ENCODE peak calls at places on chromosome 2, in five cellular contexts. One of them, this sample, is unnamed.

GRCh38 chr2:231012471-231012870 is 16.6 kb downstream of the SPATA3 start:
- DNase-seq in IMR-90: no peak
- DNase-seq in stomach: no peak
- DNase-seq in CD8-positive, alpha-beta T cell: no peak
- DNase-seq in lung: no peak
- DNase-seq in this sample: no peak

GRCh38 chr2:226308981-226309380 is 490.6 kb downstream of the IRS1 start:
- DNase-seq in IMR-90: peak
- DNase-seq in stomach: no peak
- DNase-seq in CD8-positive, alpha-beta T cell: no peak
- DNase-seq in lung: no peak
- DNase-seq in this sample: no peak

GRCh38 chr2:160419776-160420521 is 73.7 kb downstream of the RBMS1 start:
- DNase-seq in IMR-90: peak
- DNase-seq in stomach: no peak
- DNase-seq in CD8-positive, alpha-beta T cell: no peak
- DNase-seq in lung: no peak
- DNase-seq in this sample: no peak

GRCh38 chr2:16900405-16901025 is 234.9 kb upstream of the CYRIA start:
- DNase-seq in IMR-90: no peak
- DNase-seq in stomach: peak
- DNase-seq in CD8-positive, alpha-beta T cell: no peak
- DNase-seq in lung: no peak
- DNase-seq in this sample: no peak

GRCh38 chr2:44351088-44351487 is 10.2 kb downstream of the PREPL start:
- DNase-seq in IMR-90: peak
- DNase-seq in stomach: no peak
- DNase-seq in CD8-positive, alpha-beta T cell: no peak
- DNase-seq in lung: no peak
- DNase-seq in this sample: no peak

GRCh38 chr2:85302106-85302505 is 25.7 kb downstream of the TGOLN2 start:
- DNase-seq in IMR-90: peak
- DNase-seq in stomach: no peak
- DNase-seq in CD8-positive, alpha-beta T cell: no peak
- DNase-seq in lung: no peak
- DNase-seq in this sample: no peak

GRCh38 chr2:26279886-26280285 is 35.1 kb downstream of the HADHB start:
- DNase-seq in IMR-90: no peak
- DNase-seq in stomach: no peak
- DNase-seq in CD8-positive, alpha-beta T cell: no peak
- DNase-seq in lung: no peak
- DNase-seq in this sample: no peak

GRCh38 chr2:42196403-42197267 is 27.5 kb downstream of the EML4 start:
- DNase-seq in IMR-90: peak
- DNase-seq in stomach: peak
- DNase-seq in CD8-positive, alpha-beta T cell: peak
- DNase-seq in lung: peak
- DNase-seq in this sample: peak

GRCh38 chr2:53770264-53770663 is 2.7 kb downstream of the CHAC2 start:
- DNase-seq in IMR-90: no peak
- DNase-seq in stomach: no peak
- DNase-seq in CD8-positive, alpha-beta T cell: no peak
- DNase-seq in lung: no peak
- DNase-seq in this sample: no peak

GRCh38 chr2:53769318-53769945 is 1.8 kb downstream of the CHAC2 start:
- DNase-seq in IMR-90: no peak
- DNase-seq in stomach: no peak
- DNase-seq in CD8-positive, alpha-beta T cell: no peak
- DNase-seq in lung: no peak
- DNase-seq in this sample: no peak

GRCh38 chr2:53768233-53768542 is 584 bp downstream of the CHAC2 start:
- DNase-seq in IMR-90: no peak
- DNase-seq in stomach: no peak
- DNase-seq in CD8-positive, alpha-beta T cell: no peak
- DNase-seq in lung: no peak
- DNase-seq in this sample: peak

GRCh38 chr2:53765749-53766148 is 1.9 kb upstream of the CHAC2 start:
- DNase-seq in IMR-90: no peak
- DNase-seq in stomach: no peak
- DNase-seq in CD8-positive, alpha-beta T cell: no peak
- DNase-seq in lung: no peak
- DNase-seq in this sample: no peak

GRCh38 chr2:53767405-53768232 is at the start of gene CHAC2:
- DNase-seq in IMR-90: peak
- DNase-seq in stomach: peak
- DNase-seq in CD8-positive, alpha-beta T cell: peak
- DNase-seq in lung: peak
- DNase-seq in this sample: peak
- H3K4me3 ChIP-seq in IMR-90: peak
- H3K4me3 ChIP-seq in stomach: peak
- H3K4me3 ChIP-seq in CD8-positive, alpha-beta T cell: peak
- H3K4me3 ChIP-seq in lung: peak
- H3K4me3 ChIP-seq in this sample: peak

GRCh38 chr2:74745766-74746165 is 88.2 kb upstream of the HK2 start:
- DNase-seq in IMR-90: no peak
- DNase-seq in stomach: no peak
- DNase-seq in CD8-positive, alpha-beta T cell: no peak
- DNase-seq in lung: no peak
- DNase-seq in this sample: no peak
- H3K27ac ChIP-seq in IMR-90: no peak
- H3K27ac ChIP-seq in stomach: no peak
- H3K27ac ChIP-seq in CD8-positive, alpha-beta T cell: no peak
- H3K27ac ChIP-seq in lung: no peak
- H3K27ac ChIP-seq in this sample: no peak

DNA sequence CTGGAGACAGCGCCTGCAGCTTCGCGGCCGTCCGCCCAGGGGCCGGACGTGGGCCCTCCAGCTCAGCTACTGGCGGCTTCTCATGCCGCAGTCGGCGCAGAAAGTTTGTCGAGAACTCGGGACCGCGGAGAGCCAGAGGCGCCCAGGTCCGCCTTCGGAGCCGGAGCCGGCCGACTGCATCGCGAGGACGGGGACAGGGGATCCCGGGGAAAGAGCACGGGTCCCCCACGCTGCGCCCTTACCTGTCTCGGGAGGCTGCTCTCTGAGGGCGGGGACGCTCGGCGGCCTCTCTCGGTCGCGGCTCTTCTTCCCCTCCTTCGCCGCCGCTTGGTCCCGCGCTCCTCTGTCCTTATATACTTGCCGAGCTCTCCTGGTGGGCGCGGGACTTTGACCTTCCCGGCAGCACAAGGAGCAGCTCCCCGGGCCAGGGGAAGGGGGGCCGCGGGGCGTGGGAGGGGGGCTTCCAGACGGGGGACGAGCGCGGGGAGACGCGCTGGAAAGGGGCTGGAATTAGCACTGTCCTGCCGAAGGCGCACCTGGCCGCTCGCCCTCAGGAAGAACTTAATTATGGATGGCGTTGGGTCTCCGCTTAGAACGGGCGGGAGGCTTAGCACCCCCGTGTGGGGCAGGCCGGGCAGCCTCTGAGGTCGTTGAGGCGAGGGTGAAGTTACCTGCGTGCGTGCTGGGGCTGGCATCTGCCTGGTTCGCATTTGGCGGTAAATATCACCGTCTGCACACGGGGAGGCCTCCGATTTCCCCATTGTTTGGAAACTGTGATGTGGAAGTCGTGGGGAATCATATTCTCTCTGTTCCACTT is at the start of gene POMC:
- DNase-seq in IMR-90: peak
- DNase-seq in stomach: peak
- DNase-seq in CD8-positive, alpha-beta T cell: peak
- DNase-seq in lung: no peak
- DNase-seq in this sample: peak
- H3K4me3 ChIP-seq in IMR-90: peak
- H3K4me3 ChIP-seq in stomach: peak
- H3K4me3 ChIP-seq in CD8-positive, alpha-beta T cell: peak
- H3K4me3 ChIP-seq in lung: no peak
- H3K4me3 ChIP-seq in this sample: peak

DNA sequence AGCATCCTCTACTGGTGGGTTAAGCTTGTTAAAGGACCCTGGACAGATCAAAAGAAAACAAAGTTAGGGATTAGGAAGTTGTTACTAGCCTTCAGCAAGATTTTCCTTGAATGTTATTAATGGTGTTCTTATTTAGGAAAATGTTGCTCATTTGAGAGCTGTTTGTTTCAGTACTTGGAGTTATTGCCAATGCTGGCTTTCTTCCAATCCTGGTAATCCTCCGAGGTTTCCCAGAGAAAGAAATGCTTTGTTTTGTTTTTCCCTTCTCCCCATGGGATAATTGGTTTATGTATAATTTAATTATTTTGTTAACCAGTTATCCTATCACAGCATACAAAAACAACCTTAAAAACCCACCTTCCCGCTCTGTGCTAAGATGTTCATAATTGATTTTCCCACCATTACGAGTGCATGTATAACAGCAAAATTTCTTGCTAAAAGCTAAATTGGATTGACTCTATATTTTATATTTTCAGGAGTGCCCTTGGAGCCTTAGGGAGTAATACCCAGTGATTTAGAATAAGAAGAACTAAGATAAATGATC is 79.8 kb downstream of the MGAT5 start:
- DNase-seq in IMR-90: no peak
- DNase-seq in stomach: no peak
- DNase-seq in CD8-positive, alpha-beta T cell: no peak
- DNase-seq in lung: no peak
- DNase-seq in this sample: no peak
- H3K27ac ChIP-seq in IMR-90: no peak
- H3K27ac ChIP-seq in stomach: no peak
- H3K27ac ChIP-seq in CD8-positive, alpha-beta T cell: no peak
- H3K27ac ChIP-seq in lung: no peak
- H3K27ac ChIP-seq in this sample: no peak

DNA sequence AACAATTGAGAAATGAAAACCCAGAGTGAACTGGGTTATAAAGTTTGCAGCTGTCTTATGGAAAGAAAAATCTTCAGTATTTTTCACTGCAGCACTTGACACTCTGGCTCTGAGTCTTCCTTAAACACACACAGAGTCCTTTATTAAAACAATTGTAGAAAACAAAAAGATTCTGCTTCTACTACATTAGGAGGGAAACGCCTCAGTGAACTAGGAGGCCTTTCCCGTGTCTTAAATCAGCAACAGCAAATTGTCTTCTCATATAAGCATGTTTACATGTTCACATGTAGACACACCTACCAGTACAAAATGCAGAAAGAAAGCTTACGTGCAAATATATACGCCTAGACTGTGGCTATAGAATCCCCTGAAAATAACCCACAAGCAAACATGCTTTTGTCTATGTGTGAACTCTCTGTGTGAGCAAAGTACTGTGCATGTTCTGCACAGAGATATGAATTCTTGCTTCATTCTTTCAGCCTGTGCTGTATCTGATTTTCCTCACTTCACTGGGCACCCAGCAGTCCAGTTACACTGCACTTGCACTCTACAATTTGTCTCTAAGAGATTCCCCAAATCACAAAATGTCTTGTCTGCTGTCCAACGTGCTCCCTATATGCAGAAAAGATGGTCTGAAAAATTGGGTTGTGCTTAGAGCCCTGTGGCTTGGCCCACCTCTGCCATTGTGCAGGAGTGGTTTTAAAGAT is 24.5 kb downstream of the ZEB2 start:
- DNase-seq in IMR-90: no peak
- DNase-seq in stomach: no peak
- DNase-seq in CD8-positive, alpha-beta T cell: no peak
- DNase-seq in lung: no peak
- DNase-seq in this sample: peak
- H3K4me3 ChIP-seq in IMR-90: no peak
- H3K4me3 ChIP-seq in stomach: no peak
- H3K4me3 ChIP-seq in CD8-positive, alpha-beta T cell: no peak
- H3K4me3 ChIP-seq in lung: no peak
- H3K4me3 ChIP-seq in this sample: no peak

GRCh38 chr2:28624798-28625701 is 126.6 kb upstream of the PPP1CB start:
- DNase-seq in IMR-90: peak
- DNase-seq in stomach: peak
- DNase-seq in CD8-positive, alpha-beta T cell: peak
- DNase-seq in lung: peak
- DNase-seq in this sample: peak
- H3K27ac ChIP-seq in IMR-90: peak
- H3K27ac ChIP-seq in stomach: peak
- H3K27ac ChIP-seq in CD8-positive, alpha-beta T cell: peak
- H3K27ac ChIP-seq in lung: peak
- H3K27ac ChIP-seq in this sample: peak

GRCh38 chr2:71336384-71336783 is 4.8 kb downstream of the ZNF638 start:
- DNase-seq in IMR-90: no peak
- DNase-seq in stomach: no peak
- DNase-seq in CD8-positive, alpha-beta T cell: no peak
- DNase-seq in lung: no peak
- DNase-seq in this sample: no peak
- H3K4me3 ChIP-seq in IMR-90: no peak
- H3K4me3 ChIP-seq in stomach: no peak
- H3K4me3 ChIP-seq in CD8-positive, alpha-beta T cell: no peak
- H3K4me3 ChIP-seq in lung: no peak
- H3K4me3 ChIP-seq in this sample: no peak

GRCh38 chr2:48532824-48533223 is 2.9 kb downstream of the STON1 start:
- DNase-seq in IMR-90: peak
- DNase-seq in stomach: no peak
- DNase-seq in CD8-positive, alpha-beta T cell: no peak
- DNase-seq in lung: no peak
- DNase-seq in this sample: no peak

GRCh38 chr2:48530033-48530804 is at the start of gene STON1:
- DNase-seq in IMR-90: peak
- DNase-seq in stomach: peak
- DNase-seq in CD8-positive, alpha-beta T cell: peak
- DNase-seq in lung: no peak
- DNase-seq in this sample: peak

GRCh38 chr2:48532174-48532573 is 2.2 kb downstream of the STON1 start:
- DNase-seq in IMR-90: no peak
- DNase-seq in stomach: no peak
- DNase-seq in CD8-positive, alpha-beta T cell: no peak
- DNase-seq in lung: no peak
- DNase-seq in this sample: no peak

GRCh38 chr2:48529676-48530032 is 300 bp upstream of the STON1 start:
- DNase-seq in IMR-90: no peak
- DNase-seq in stomach: no peak
- DNase-seq in CD8-positive, alpha-beta T cell: no peak
- DNase-seq in lung: no peak
- DNase-seq in this sample: no peak

DNA sequence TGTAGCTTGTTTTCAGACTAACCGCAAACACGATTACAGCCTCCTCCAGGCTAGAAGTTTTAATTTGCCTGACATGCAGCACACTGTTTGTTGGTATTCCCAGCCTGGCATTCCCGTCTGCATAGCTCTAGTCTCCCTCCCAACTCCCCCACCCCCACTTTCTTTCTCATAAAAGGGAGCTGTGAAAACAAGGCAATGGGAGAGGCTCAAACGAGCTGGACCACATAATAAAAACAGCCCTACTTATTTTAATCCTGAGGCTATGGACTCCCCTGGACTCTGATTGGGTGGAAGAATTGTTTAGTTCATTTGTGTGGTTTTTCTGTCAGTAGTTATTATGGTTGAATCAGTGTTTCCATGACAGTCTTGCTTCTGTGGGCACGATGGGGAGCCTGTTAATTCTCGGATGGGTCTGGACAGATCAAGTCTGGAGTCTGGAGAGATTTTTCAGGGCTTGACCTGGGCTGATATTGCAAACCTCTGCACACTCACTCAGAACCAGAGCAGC is 1.2 kb downstream of the STON1 start:
- DNase-seq in IMR-90: peak
- DNase-seq in stomach: no peak
- DNase-seq in CD8-positive, alpha-beta T cell: no peak
- DNase-seq in lung: no peak
- DNase-seq in this sample: peak
- H3K27ac ChIP-seq in IMR-90: peak
- H3K27ac ChIP-seq in stomach: peak
- H3K27ac ChIP-seq in CD8-positive, alpha-beta T cell: no peak
- H3K27ac ChIP-seq in lung: peak
- H3K27ac ChIP-seq in this sample: peak